ENCODE peak calls at places on chromosome 7, in five cellular contexts. X, V, J, H and Q are unnamed samples.

GRCh38 chr7:77757589-77757988 is 40.6 kb downstream of the TMEM60 start:
- DNase-seq in X (no peak), J (no peak), H (no peak), V (no peak), Q (no peak)

GRCh38 chr7:158567153-158567603 is 20.4 kb downstream of the PTPRN2 start:
- DNase-seq in H (no peak), J (no peak), X (no peak), V (no peak), Q (no peak)

GRCh38 chr7:11751807-11752389 is 80.1 kb downstream of the THSD7A start:
- DNase-seq in H (peak), V (no peak), X (no peak), J (no peak), Q (no peak)

GRCh38 chr7:2943851-2944601 is 99.6 kb downstream of the CARD11 start:
- DNase-seq in H (no peak), J (no peak), V (no peak), X (no peak), Q (no peak)

GRCh38 chr7:107194051-107194450 is 25.2 kb downstream of the HBP1 start:
- DNase-seq in J (no peak), H (no peak), X (no peak), V (no peak), Q (no peak)

GRCh38 chr7:70071786-70072185 is 473.5 kb downstream of the AUTS2 start:
- DNase-seq in H (no peak), J (peak), V (no peak), X (no peak), Q (no peak)

GRCh38 chr7:2399848-2400587 is 3.4 kb upstream of the CHST12 start:
- DNase-seq in V (peak), J (peak), X (peak), H (peak), Q (peak)

GRCh38 chr7:29748286-29749099 is 57.8 kb upstream of the WIPF3 start:
- DNase-seq in J (peak), X (no peak), H (peak), V (peak), Q (no peak)

GRCh38 chr7:154881526-154881925 is 121.4 kb downstream of the PAXIP1 start:
- DNase-seq in H (no peak), X (no peak), J (no peak), V (no peak), Q (no peak)

GRCh38 chr7:44052771-44053365 is 8.4 kb downstream of the DBNL start:
- DNase-seq in J (no peak), V (no peak), H (no peak), X (no peak), Q (no peak)

GRCh38 chr7:30510124-30511074 is 5.8 kb upstream of the GGCT start:
- DNase-seq in V (no peak), H (peak), X (peak), J (no peak), Q (peak)

GRCh38 chr7:80181411-80181810 is 46.8 kb downstream of the GNAI1 start:
- DNase-seq in V (no peak), J (no peak), X (no peak), H (no peak), Q (no peak)

GRCh38 chr7:97418312-97418711 is 300.8 kb downstream of the SDHAF3 start:
- DNase-seq in J (no peak), X (no peak), H (peak), V (no peak), Q (no peak)

GRCh38 chr7:87225696-87226095 is 6.2 kb upstream of the TMEM243 start:
- DNase-seq in J (no peak), V (no peak), H (no peak), X (no peak), Q (no peak)

GRCh38 chr7:90173127-90173844 is 19.0 kb downstream of the STEAP1 start:
- DNase-seq in H (peak), V (peak), J (no peak), X (no peak), Q (no peak)

GRCh38 chr7:156090988-156091387 is 278.7 kb upstream of the SHH start:
- DNase-seq in H (no peak), X (no peak), V (no peak), J (no peak), Q (no peak)

GRCh38 chr7:1288390-1288995 is 55.8 kb downstream of the UNCX start:
- DNase-seq in X (no peak), J (no peak), V (no peak), H (no peak), Q (no peak)

GRCh38 chr7:74424291-74424880 is 29.3 kb upstream of the GTF2IRD1 start:
- DNase-seq in X (no peak), H (no peak), V (no peak), J (no peak), Q (no peak)

GRCh38 chr7:54841772-54842707 is 83.0 kb upstream of the SEC61G start:
- DNase-seq in X (no peak), J (no peak), H (peak), V (peak), Q (no peak)

GRCh38 chr7:12731214-12731656 is 43.8 kb downstream of the ARL4A start:
- DNase-seq in H (no peak), J (no peak), V (no peak), X (peak), Q (no peak)

GRCh38 chr7:85183296-85183695 is 3.6 kb downstream of the SEMA3D start:
- DNase-seq in H (no peak), V (no peak), J (no peak), X (no peak), Q (no peak)

GRCh38 chr7:47803029-47803428 is 145.2 kb downstream of the PKD1L1 start:
- DNase-seq in V (no peak), X (no peak), H (no peak), J (no peak), Q (no peak)

GRCh38 chr7:115410972-115411686 is 489.2 kb downstream of the MDFIC start:
- DNase-seq in V (no peak), X (no peak), J (no peak), H (no peak), Q (no peak)

GRCh38 chr7:33744293-33744692 is 161.0 kb upstream of the BMPER start:
- DNase-seq in X (peak), H (peak), V (no peak), J (no peak), Q (no peak)

GRCh38 chr7:96388166-96388565 is 66.3 kb upstream of the SLC25A13 start:
- DNase-seq in V (peak), J (no peak), H (no peak), X (no peak), Q (no peak)

GRCh38 chr7:69630292-69630691 is 32.0 kb downstream of the AUTS2 start:
- DNase-seq in V (peak), H (peak), X (no peak), J (no peak), Q (peak)

GRCh38 chr7:41656357-41656756 is 46.5 kb downstream of the INHBA start:
- DNase-seq in J (no peak), H (no peak), V (peak), X (no peak), Q (no peak)

GRCh38 chr7:83852136-83852535 is 203.2 kb upstream of the SEMA3E start:
- DNase-seq in V (no peak), J (no peak), H (no peak), X (no peak), Q (no peak)

GRCh38 chr7:155850730-155851678 is 38.7 kb upstream of the SHH start:
- DNase-seq in V (no peak), J (no peak), H (no peak), X (no peak), Q (peak)

GRCh38 chr7:30074422-30075030 is 46.3 kb downstream of the PLEKHA8 start:
- DNase-seq in H (peak), X (no peak), V (peak), J (no peak), Q (no peak)

GRCh38 chr7:105336009-105336408 is 52.7 kb downstream of the SRPK2 start:
- DNase-seq in V (no peak), X (no peak), J (no peak), H (no peak), Q (no peak)

GRCh38 chr7:54541941-54542618 is at the start of gene VSTM2A:
- DNase-seq in J (no peak), H (peak), X (no peak), V (no peak), Q (peak)

GRCh38 chr7:108263364-108263951 is 133.3 kb upstream of the LAMB4 start:
- DNase-seq in H (peak), V (no peak), J (no peak), X (no peak), Q (no peak)

GRCh38 chr7:129958643-129959479 is 6.1 kb upstream of the UBE2H start:
- DNase-seq in V (no peak), X (no peak), H (peak), J (peak), Q (peak)

GRCh38 chr7:131212114-131212513 is 115.6 kb upstream of the MKLN1 start:
- DNase-seq in V (no peak), H (no peak), X (no peak), J (no peak), Q (no peak)

GRCh38 chr7:27237735-27238334 is 4.8 kb upstream of the EVX1 start:
- DNase-seq in H (no peak), J (no peak), X (no peak), V (peak), Q (no peak)

GRCh38 chr7:134701272-134701671 is 54.6 kb downstream of the BPGM start:
- DNase-seq in J (no peak), V (no peak), X (peak), H (peak), Q (no peak)

GRCh38 chr7:132211971-132212370 is 364.3 kb downstream of the PLXNA4 start:
- DNase-seq in X (no peak), J (no peak), H (no peak), V (no peak), Q (no peak)

GRCh38 chr7:93914581-93915066 is 6.9 kb upstream of the GNG11 start:
- DNase-seq in H (no peak), J (no peak), X (no peak), V (no peak), Q (no peak)